ENCODE peak calls at places on chromosomes 7 and 10, in nine cellular contexts. I, U, M, G, C, F, D, X and Q are unnamed samples.

GRCh38 chr10:90742189-90742588 is 115.7 kb downstream of the HTR7 start:
- DNase-seq in U (no peak), G (no peak), F (no peak), I (no peak), X (no peak), M (no peak), C (peak), D (no peak), Q (peak)

GRCh38 chr7:132279718-132280117 is 296.6 kb downstream of the PLXNA4 start:
- DNase-seq in F (no peak), M (no peak), I (no peak), D (no peak), X (no peak), G (no peak), C (no peak), U (no peak), Q (no peak)

GRCh38 chr10:16942361-16943078 is 125.3 kb upstream of the RSU1 start:
- DNase-seq in G (no peak), M (no peak), X (no peak), C (no peak), D (no peak), I (no peak), U (no peak), F (no peak), Q (no peak)

GRCh38 chr7:13673290-13673689 is 316.2 kb downstream of the ETV1 start:
- DNase-seq in X (no peak), G (no peak), F (no peak), C (no peak), U (no peak), M (no peak), D (no peak), I (no peak), Q (no peak)

GRCh38 chr7:137025469-137026175 is 157.2 kb downstream of the CHRM2 start:
- DNase-seq in G (no peak), U (no peak), M (no peak), X (no peak), D (no peak), F (no peak), I (peak), C (peak), Q (peak)

GRCh38 chr7:79176859-79177477 is 276.5 kb downstream of the MAGI2 start:
- DNase-seq in U (peak), F (peak), X (no peak), G (no peak), I (peak), C (peak), D (no peak), M (peak), Q (peak)

GRCh38 chr10:78780551-78780961 is 288.2 kb upstream of the ZMIZ1 start:
- DNase-seq in M (no peak), F (no peak), U (no peak), D (no peak), G (no peak), C (no peak), I (no peak), X (no peak), Q (no peak)

GRCh38 chr7:144842377-144842851 is 6.6 kb upstream of the TPK1 start:
- DNase-seq in M (peak), I (no peak), D (no peak), U (no peak), C (no peak), F (peak), G (peak), X (peak), Q (no peak)

GRCh38 chr10:107037192-107038122 is 127.0 kb downstream of the SORCS1 start:
- DNase-seq in U (no peak), I (no peak), F (no peak), M (no peak), C (no peak), D (no peak), X (no peak), G (no peak), Q (no peak)

GRCh38 chr10:17033529-17034250 is 95.9 kb downstream of the CUBN start:
- DNase-seq in G (no peak), X (no peak), F (no peak), D (no peak), I (peak), C (no peak), M (no peak), U (no peak), Q (peak)

GRCh38 chr7:79789584-79790345 is 336.3 kb upstream of the MAGI2 start:
- DNase-seq in G (no peak), X (no peak), I (peak), F (no peak), U (no peak), D (no peak), M (no peak), C (peak), Q (peak)

GRCh38 chr7:45146531-45147379 is 10.8 kb upstream of the RAMP3 start:
- DNase-seq in G (no peak), D (no peak), X (no peak), I (no peak), M (no peak), F (no peak), C (no peak), U (no peak), Q (no peak)

GRCh38 chr7:70459546-70459945 is 672.4 kb upstream of the GALNT17 start:
- DNase-seq in U (no peak), X (no peak), F (no peak), D (no peak), I (no peak), G (no peak), M (no peak), C (no peak), Q (no peak)

GRCh38 chr7:45258533-45259226 is 101.1 kb downstream of the RAMP3 start:
- DNase-seq in I (no peak), M (no peak), G (no peak), U (no peak), X (no peak), F (no peak), C (no peak), D (no peak), Q (no peak)

GRCh38 chr7:18619311-18619710 is 123.8 kb downstream of the HDAC9 start:
- DNase-seq in I (no peak), X (no peak), U (no peak), C (no peak), M (no peak), D (no peak), F (no peak), G (no peak), Q (no peak)

GRCh38 chr7:39588401-39588800 is 22.2 kb downstream of the YAE1 start:
- DNase-seq in M (no peak), D (no peak), G (no peak), C (no peak), F (no peak), X (no peak), U (no peak), I (no peak), Q (no peak)

GRCh38 chr7:2461268-2462026 is 14.8 kb downstream of the GRIFIN start:
- DNase-seq in F (peak), M (no peak), U (no peak), D (no peak), I (no peak), X (no peak), G (no peak), C (no peak), Q (no peak)

GRCh38 chr7:1666251-1666778 is 3.8 kb upstream of the ELFN1 start:
- DNase-seq in G (no peak), M (peak), D (no peak), I (no peak), X (peak), F (peak), U (no peak), C (no peak), Q (no peak)

GRCh38 chr10:59508956-59509355 is 146.6 kb upstream of the FAM13C start:
- DNase-seq in X (no peak), D (no peak), F (no peak), G (no peak), C (no peak), U (no peak), M (no peak), I (no peak), Q (no peak)

GRCh38 chr7:22001345-22002004 is 55.8 kb upstream of the CDCA7L start:
- DNase-seq in U (no peak), G (peak), X (no peak), D (no peak), I (peak), F (peak), M (peak), C (peak), Q (peak)

DNA sequence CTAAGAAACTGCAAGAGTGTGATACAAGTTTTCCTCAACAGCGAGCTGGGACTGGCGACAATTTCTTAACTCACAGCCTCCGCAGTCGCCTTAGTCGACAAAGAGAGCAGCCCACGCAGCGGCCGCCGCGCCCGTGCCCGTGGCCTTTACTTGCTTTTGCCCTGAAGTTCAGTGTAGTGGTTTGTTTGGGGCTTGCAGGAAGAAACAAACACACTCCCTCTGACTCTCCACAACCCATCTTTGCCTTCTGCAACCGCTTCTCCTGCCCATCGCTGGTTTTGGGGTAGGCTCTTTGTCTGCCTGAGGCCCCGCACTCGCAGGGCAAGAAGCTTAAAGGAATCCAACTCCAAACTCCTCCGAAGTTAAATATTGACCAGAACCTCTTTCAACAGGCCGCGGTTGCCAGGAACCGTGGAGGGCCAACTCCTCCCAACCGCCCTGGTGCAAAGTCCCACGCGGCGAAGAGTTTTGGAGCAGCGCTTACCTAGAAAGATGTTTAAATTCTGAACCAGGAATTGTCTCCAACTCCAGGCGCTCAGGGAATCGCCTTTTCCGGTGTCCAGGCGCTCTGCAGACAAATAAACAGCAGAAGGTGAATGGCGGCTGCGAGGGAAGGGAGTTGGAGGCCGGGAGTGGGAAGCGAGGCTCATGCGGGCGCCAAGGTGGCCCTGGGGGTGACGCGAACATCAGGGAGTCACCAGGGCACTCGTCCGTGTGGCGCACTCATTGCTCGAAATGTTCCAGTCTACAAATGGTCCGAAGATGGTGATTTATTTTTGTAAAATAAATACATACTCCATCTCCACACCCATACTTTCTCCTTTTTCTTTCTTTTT is 8.3 kb downstream of the HOXA4 start:
- DNase-seq in G (peak), F (no peak), U (no peak), D (no peak), M (peak), X (no peak), C (no peak), I (no peak), Q (no peak)
- H3K4me3 ChIP-seq in G (peak), F (no peak), U (no peak), D (no peak), M (peak), X (peak), C (peak), I (no peak), Q (no peak)

DNA sequence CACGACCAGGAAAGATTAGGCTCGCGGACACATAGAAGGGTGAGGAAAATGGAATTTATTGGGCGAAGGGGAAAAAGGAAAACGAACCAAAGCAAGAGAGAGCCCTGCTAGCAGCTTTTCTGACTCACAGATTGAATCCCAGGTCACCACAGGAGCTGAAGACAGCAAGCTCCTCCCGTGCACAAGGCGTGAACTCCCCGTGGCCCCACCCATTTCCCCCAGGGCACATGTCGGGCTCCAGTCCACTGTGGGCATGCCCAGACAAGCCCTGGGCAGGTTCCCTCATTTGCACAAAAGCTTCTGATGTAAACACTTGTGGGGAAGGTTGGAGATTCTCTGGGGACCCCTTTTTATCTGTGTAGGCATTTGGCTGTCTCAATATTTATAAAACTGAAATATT is 582.4 kb downstream of the SUGCT start:
- DNase-seq in U (peak), C (peak), G (peak), I (peak), D (peak), M (peak), F (peak), X (peak), Q (peak)
- H3K4me3 ChIP-seq in U (no peak), C (no peak), G (peak), I (peak), D (no peak), M (no peak), F (no peak), X (no peak), Q (no peak)

GRCh38 chr7:28957064-28957821 is 887 bp downstream of the TRIL start:
- DNase-seq in D (no peak), F (peak), C (peak), I (no peak), G (peak), U (peak), M (peak), X (peak), Q (no peak)
- H3K4me3 ChIP-seq in D (peak), F (peak), C (no peak), I (peak), G (peak), U (peak), M (peak), X (peak), Q (no peak)

DNA sequence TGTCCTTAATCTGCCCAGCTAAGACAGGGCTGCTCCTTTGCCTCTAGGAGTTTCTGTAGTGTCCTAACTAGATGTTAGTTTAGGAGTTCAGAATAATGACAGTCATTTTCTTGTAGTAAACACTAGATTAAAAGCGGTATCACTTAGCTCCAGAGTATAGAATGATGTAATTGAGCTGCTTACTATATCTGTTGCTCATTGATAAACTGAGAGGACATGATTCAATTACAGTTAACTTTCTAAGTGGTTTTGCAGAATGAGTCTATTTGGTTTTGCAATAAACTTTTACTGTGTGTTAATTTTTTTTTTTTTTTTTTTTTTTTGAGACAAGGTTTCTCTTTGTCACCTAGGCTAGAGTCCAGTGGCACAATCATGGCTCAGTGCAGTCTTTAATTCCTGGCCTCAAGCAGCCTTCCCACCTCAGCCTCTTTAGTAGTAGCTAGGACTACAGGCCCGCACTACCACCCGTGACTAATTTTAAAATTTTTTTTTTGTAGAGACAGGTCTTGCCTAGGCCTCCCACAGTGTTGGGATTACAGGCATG is 1.8 kb downstream of the STMP1 start:
- DNase-seq in I (peak), D (no peak), G (no peak), F (no peak), U (no peak), C (peak), M (no peak), X (no peak), Q (peak)
- H3K4me3 ChIP-seq in I (peak), D (no peak), G (peak), F (no peak), U (no peak), C (no peak), M (peak), X (no peak), Q (no peak)

DNA sequence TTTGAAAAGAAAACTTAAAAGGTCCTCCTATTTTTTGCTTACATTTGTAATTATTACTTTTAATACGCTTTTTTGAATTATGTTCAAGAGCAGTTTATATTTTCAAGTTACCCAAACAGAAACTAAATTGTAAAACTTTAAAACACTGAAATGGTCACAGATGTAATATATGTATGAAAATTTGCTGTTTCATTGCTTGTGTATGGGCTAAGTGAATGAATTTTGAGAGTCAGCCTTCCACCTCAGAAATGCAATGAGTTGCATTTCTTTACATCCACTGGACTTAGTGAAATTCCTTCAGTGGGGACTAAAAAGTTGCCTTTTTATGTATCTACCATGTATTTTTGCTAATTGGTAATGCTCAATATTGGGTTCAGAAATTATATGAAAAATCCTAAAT is 1.6 kb downstream of the VPS26A start:
- DNase-seq in C (no peak), M (no peak), F (no peak), U (no peak), X (no peak), D (no peak), G (no peak), I (no peak), Q (no peak)
- H3K4me3 ChIP-seq in C (peak), M (peak), F (peak), U (no peak), X (peak), D (peak), G (peak), I (peak), Q (peak)

DNA sequence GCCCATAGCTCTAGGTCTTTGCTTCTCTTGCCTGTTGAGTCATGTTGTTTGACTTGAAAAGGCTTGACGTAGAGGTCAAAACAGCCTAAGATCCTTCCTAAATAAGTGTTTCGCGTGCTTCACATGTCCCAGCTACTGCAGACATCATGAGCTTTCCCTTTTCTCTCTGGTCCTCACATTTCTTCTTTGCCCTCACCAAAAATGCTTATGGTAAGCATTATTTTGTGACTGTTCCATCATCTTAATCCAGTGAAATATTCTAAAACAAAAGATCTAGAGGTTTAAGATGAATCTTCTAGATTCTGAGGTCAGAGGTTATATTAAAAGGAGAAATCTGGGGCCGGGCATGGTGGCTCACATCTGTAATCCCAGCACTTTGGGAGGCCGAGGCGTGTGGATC is 8.5 kb upstream of the ACSL5 start:
- DNase-seq in I (no peak), U (no peak), X (no peak), M (no peak), D (no peak), F (no peak), G (no peak), C (no peak), Q (no peak)
- H3K4me3 ChIP-seq in I (no peak), U (no peak), X (no peak), M (no peak), D (no peak), F (no peak), G (no peak), C (no peak), Q (no peak)

GRCh38 chr7:29145553-29146081 is 720 bp downstream of the CPVL start:
- DNase-seq in U (no peak), G (no peak), C (no peak), F (peak), D (no peak), M (peak), X (no peak), I (no peak), Q (no peak)
- H3K4me3 ChIP-seq in U (peak), G (peak), C (peak), F (peak), D (peak), M (peak), X (peak), I (no peak), Q (no peak)